ENCODE peak calls at places on chromosomes 7 and 10, in five cellular contexts. J is NCI-H1694 treated with DMSO at 0.1 percent for 48 hours, W is Caki2, B is T-cell, M is AML-193. P is an unnamed sample.

GRCh38 chr10:52951819-52952218 is 179.2 kb upstream of the MBL2 start:
- DNase-seq in J (no peak), W (peak), B (no peak), M (peak), P (no peak)

GRCh38 chr7:4758791-4759190 is 16.6 kb upstream of the AP5Z1 start:
- DNase-seq in J (no peak), W (no peak), B (no peak), M (no peak), P (no peak)

GRCh38 chr10:2968401-2968800 is 98.9 kb upstream of the PFKP start:
- DNase-seq in J (no peak), W (no peak), B (no peak), M (no peak), P (no peak)

GRCh38 chr7:90469554-90469953 is at the start of gene PTTG1IP2:
- DNase-seq in J (no peak), W (no peak), B (no peak), M (no peak), P (no peak)

GRCh38 chr10:43120948-43121290 is 17.3 kb upstream of the CSGALNACT2 start:
- DNase-seq in J (no peak), W (no peak), B (peak), M (peak), P (no peak)

GRCh38 chr7:51789494-51789893 is 472.9 kb upstream of the COBL start:
- DNase-seq in J (no peak), W (no peak), B (no peak), M (no peak), P (no peak)

GRCh38 chr7:43674559-43675436 is 54.5 kb downstream of the COA1 start:
- DNase-seq in J (no peak), W (peak), B (no peak), M (no peak), P (no peak)

GRCh38 chr10:58435297-58435696 is 50.1 kb downstream of the TFAM start:
- DNase-seq in J (no peak), W (peak), B (no peak), M (no peak), P (no peak)

GRCh38 chr7:500521-501420 is 18.9 kb downstream of the PDGFA start:
- DNase-seq in J (no peak), W (no peak), B (no peak), M (no peak), P (no peak)

GRCh38 chr7:48337012-48337621 is 165.9 kb downstream of the ABCA13 start:
- DNase-seq in J (no peak), W (peak), B (no peak), M (peak), P (no peak)

GRCh38 chr7:6614941-6615737 is at the start of gene ZNF853:
- DNase-seq in J (no peak), W (no peak), B (no peak), M (no peak), P (no peak)

GRCh38 chr7:28926871-28927597 is 31.1 kb downstream of the TRIL start:
- DNase-seq in J (peak), W (peak), B (peak), M (peak), P (peak)

GRCh38 chr7:151161757-151162156 is 5.7 kb downstream of the GBX1 start:
- DNase-seq in J (no peak), W (no peak), B (no peak), M (no peak), P (no peak)

GRCh38 chr7:22445140-22445722 is 54.8 kb downstream of the STEAP1B start:
- DNase-seq in J (no peak), W (no peak), B (no peak), M (no peak), P (no peak)

GRCh38 chr10:34727595-34728033 is 87.5 kb downstream of the PARD3 start:
- DNase-seq in J (no peak), W (peak), B (no peak), M (no peak), P (no peak)

GRCh38 chr10:100319736-100320135 is 10.3 kb downstream of the PKD2L1 start:
- DNase-seq in J (no peak), W (no peak), B (no peak), M (no peak), P (no peak)

GRCh38 chr7:11449316-11449715 is 382.7 kb downstream of the THSD7A start:
- DNase-seq in J (no peak), W (no peak), B (no peak), M (no peak), P (no peak)

GRCh38 chr7:45957721-45958120 is 36.6 kb upstream of the IGFBP3 start:
- DNase-seq in J (no peak), W (no peak), B (no peak), M (no peak), P (no peak)

GRCh38 chr10:123149162-123149567 is 1.2 kb downstream of the HMX2 start:
- DNase-seq in J (no peak), W (no peak), B (no peak), M (no peak), P (no peak)

GRCh38 chr7:143287321-143287934 is 723 bp upstream of the CASP2 start:
- DNase-seq in J (no peak), W (no peak), B (no peak), M (no peak), P (no peak)

GRCh38 chr7:39313958-39314357 is 252.2 kb upstream of the YAE1 start:
- DNase-seq in J (no peak), W (no peak), B (no peak), M (no peak), P (no peak)

GRCh38 chr10:77391605-77392235 is 245.9 kb downstream of the KCNMA1 start:
- DNase-seq in J (peak), W (peak), B (no peak), M (peak), P (no peak)

GRCh38 chr10:96339956-96340904 is 18.6 kb downstream of the OPALIN start:
- DNase-seq in J (peak), W (peak), B (peak), M (peak), P (peak)

GRCh38 chr10:21329995-21330627 is 195.4 kb downstream of the SKIDA1 start:
- DNase-seq in J (no peak), W (peak), B (no peak), M (no peak), P (no peak)

GRCh38 chr7:22356855-22357310 is at the start of gene RAPGEF5:
- DNase-seq in J (no peak), W (no peak), B (no peak), M (no peak), P (no peak)

GRCh38 chr7:66694286-66694685 is 46.2 kb upstream of the RABGEF1 start:
- DNase-seq in J (no peak), W (no peak), B (no peak), M (no peak), P (no peak)

GRCh38 chr7:14902589-14902963 is at the start of gene DGKB:
- DNase-seq in J (no peak), W (no peak), B (no peak), M (no peak), P (no peak)

GRCh38 chr7:493661-494251 is 25.9 kb downstream of the PDGFA start:
- DNase-seq in J (no peak), W (no peak), B (no peak), M (no peak), P (no peak)

GRCh38 chr7:78083466-78084120 is 285.0 kb downstream of the PHTF2 start:
- DNase-seq in J (no peak), W (no peak), B (no peak), M (no peak), P (no peak)

GRCh38 chr7:40525764-40526163 is 391.0 kb downstream of the SUGCT start:
- DNase-seq in J (no peak), W (no peak), B (no peak), M (no peak), P (no peak)

GRCh38 chr10:81007872-81008271 is 470.2 kb downstream of the SH2D4B start:
- DNase-seq in J (no peak), W (no peak), B (no peak), M (no peak), P (no peak)

GRCh38 chr10:86325158-86325557 is 41.4 kb downstream of the GRID1 start:
- DNase-seq in J (no peak), W (no peak), B (no peak), M (no peak), P (no peak)

GRCh38 chr10:99775850-99776249 is 6.6 kb upstream of the ABCC2 start:
- DNase-seq in J (no peak), W (peak), B (no peak), M (peak), P (no peak)

GRCh38 chr10:68871105-68871711 is 29.9 kb upstream of the DDX50 start:
- DNase-seq in J (no peak), W (peak), B (no peak), M (no peak), P (no peak)

GRCh38 chr7:95432606-95433005 is 2.2 kb downstream of the PON2 start:
- DNase-seq in J (no peak), W (no peak), B (no peak), M (no peak), P (no peak)

GRCh38 chr10:102815790-102816549 is 21.2 kb downstream of the CYP17A1 start:
- DNase-seq in J (no peak), W (no peak), B (no peak), M (peak), P (no peak)

P was measured in effector CD4-positive, alpha-beta T cell.